ENCODE peak calls at places on chromosomes 4 and X, in eight cellular contexts. T, P, D, R, N, W, B and M are unnamed samples.

GRCh38 chr4:101349346-101350064 is 2.2 kb upstream of the PPP3CA start:
- DNase-seq in T (no peak), P (peak; percentile 64), D (peak; percentile 91), R (no peak), N (no peak), W (peak; percentile 35), B (no peak), M (peak; percentile 68)

GRCh38 chr4:185529413-185529812 is 5.9 kb downstream of the PDLIM3 start:
- DNase-seq in T (no peak), P (no peak), D (no peak), R (no peak), N (no peak), W (no peak), B (no peak), M (no peak)

GRCh38 chr4:3223346-3223745 is 25.6 kb upstream of the MSANTD1 start:
- DNase-seq in T (no peak), P (no peak), D (no peak), R (no peak), N (no peak), W (no peak), B (no peak), M (no peak)

GRCh38 chrX:114976321-114976720 is 41.1 kb downstream of the IL13RA2 start:
- DNase-seq in T (peak; percentile 9), P (peak; percentile 36), D (no peak), R (no peak), N (peak; percentile 44), W (peak; percentile 59), B (peak; percentile 21), M (peak; percentile 39)

GRCh38 chrX:132520213-132520612 is 31.4 kb upstream of the MBNL3 start:
- DNase-seq in T (no peak), P (no peak), D (no peak), R (no peak), N (no peak), W (no peak), B (no peak), M (no peak)

GRCh38 chr4:99723555-99724450 is 66.2 kb upstream of the C4orf54 start:
- DNase-seq in T (peak; percentile 31), P (peak; percentile 84), D (no peak), R (no peak), N (peak; percentile 49), W (peak; percentile 75), B (peak; percentile 10), M (peak; percentile 22)

GRCh38 chr4:184731056-184731455 is 2.8 kb downstream of the CENPU start:
- DNase-seq in T (no peak), P (no peak), D (no peak), R (no peak), N (no peak), W (no peak), B (no peak), M (no peak)

GRCh38 chr4:17347445-17347844 is 164.4 kb downstream of the QDPR start:
- DNase-seq in T (peak; percentile 13), P (peak; percentile 57), D (no peak), R (no peak), N (peak; percentile 59), W (peak; percentile 54), B (no peak), M (no peak)

GRCh38 chr4:129179276-129179675 is 83.3 kb downstream of the C4orf33 start:
- DNase-seq in T (no peak), P (no peak), D (no peak), R (no peak), N (no peak), W (no peak), B (no peak), M (no peak)

GRCh38 chr4:117421706-117422105 is 336.3 kb upstream of the TRAM1L1 start:
- DNase-seq in T (no peak), P (no peak), D (no peak), R (no peak), N (no peak), W (no peak), B (no peak), M (no peak)

GRCh38 chr4:123510666-123511065 is 114.1 kb downstream of the SPRY1 start:
- DNase-seq in T (no peak), P (no peak), D (no peak), R (no peak), N (no peak), W (no peak), B (no peak), M (no peak)

GRCh38 chr4:79682801-79683217 is 274.8 kb upstream of the GK2 start:
- DNase-seq in T (no peak), P (no peak), D (no peak), R (no peak), N (no peak), W (no peak), B (no peak), M (no peak)

GRCh38 chr4:78014889-78015886 is 41.9 kb upstream of the FRAS1 start:
- DNase-seq in T (no peak), P (no peak), D (no peak), R (no peak), N (no peak), W (no peak), B (no peak), M (peak; percentile 29)

GRCh38 chr4:106210021-106210420 is 106.0 kb downstream of the TBCK start:
- DNase-seq in T (no peak), P (no peak), D (no peak), R (no peak), N (no peak), W (no peak), B (no peak), M (no peak)

GRCh38 chr4:18167831-18168230 is 146.3 kb upstream of the LCORL start:
- DNase-seq in T (no peak), P (no peak), D (no peak), R (no peak), N (no peak), W (no peak), B (no peak), M (no peak)

GRCh38 chr4:182145360-182145905 is 97.8 kb upstream of the TENM3 start:
- DNase-seq in T (no peak), P (no peak), D (no peak), R (no peak), N (peak; percentile 35), W (peak; percentile 29), B (no peak), M (peak; percentile 21)

GRCh38 chr4:176902710-176903323 is 110.1 kb upstream of the VEGFC start:
- DNase-seq in T (no peak), P (peak; percentile 62), D (no peak), R (no peak), N (peak; percentile 94), W (peak; percentile 94), B (peak; percentile 88), M (peak; percentile 87)

GRCh38 chr4:114287079-114287696 is 307.7 kb upstream of the ARSJ start:
- DNase-seq in T (peak; percentile 5), P (no peak), D (no peak), R (no peak), N (no peak), W (no peak), B (no peak), M (no peak)

GRCh38 chrX:103628386-103629290 is at the start of gene TCEAL1:
- DNase-seq in T (peak; percentile 43), P (peak; percentile 40), D (peak; percentile 90), R (peak; percentile 35), N (peak; percentile 36), W (peak; percentile 42), B (no peak), M (no peak)

GRCh38 chr4:122706511-122706910 is 26.0 kb upstream of the BBS12 start:
- DNase-seq in T (no peak), P (no peak), D (no peak), R (no peak), N (no peak), W (no peak), B (no peak), M (no peak)

GRCh38 chrX:13764765-13765164 is 30.2 kb downstream of the OFD1 start:
- DNase-seq in T (no peak), P (peak; percentile 12), D (no peak), R (no peak), N (peak; percentile 17), W (peak; percentile 36), B (no peak), M (no peak)
- TF ChIP-seq CTCF in T (no peak), P (peak; percentile 11), D (no peak), R (no peak), N (peak; percentile 51), W (peak; percentile 3), B (no peak), M (no peak)

GRCh38 chr4:7721984-7722551 is 217.6 kb downstream of the AFAP1 start:
- DNase-seq in T (peak; percentile 30), P (peak; percentile 33), D (no peak), R (no peak), N (peak; percentile 47), W (no peak), B (no peak), M (no peak)
- TF ChIP-seq CTCF in T (peak; percentile 15), P (peak; percentile 33), D (no peak), R (no peak), N (peak; percentile 57), W (no peak), B (no peak), M (no peak)

DNA sequence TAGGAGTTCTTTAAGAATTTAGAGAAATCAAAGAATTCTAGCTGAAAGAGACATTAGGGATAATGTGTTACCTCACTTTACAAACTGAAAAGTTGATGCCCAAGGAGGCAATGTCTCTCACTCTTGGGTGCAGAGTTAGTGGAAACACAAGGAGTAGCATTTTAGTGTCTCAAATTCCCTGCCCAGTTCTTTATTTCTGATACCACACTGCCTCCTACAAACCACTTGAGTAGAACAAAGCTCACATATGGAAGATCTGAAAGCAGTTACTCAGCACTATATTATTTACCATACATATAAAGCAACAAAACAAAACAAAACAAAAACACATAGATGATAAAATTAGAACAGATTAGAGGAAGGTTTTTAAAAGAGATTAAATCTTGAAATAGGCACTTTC is 124.2 kb downstream of the REELD1 start:
- DNase-seq in T (no peak), P (peak; percentile 46), D (no peak), R (no peak), N (peak; percentile 43), W (peak; percentile 23), B (no peak), M (no peak)
- TF ChIP-seq CTCF in T (no peak), P (no peak), D (no peak), R (no peak), N (no peak), W (no peak), B (peak; percentile 6), M (no peak)

DNA sequence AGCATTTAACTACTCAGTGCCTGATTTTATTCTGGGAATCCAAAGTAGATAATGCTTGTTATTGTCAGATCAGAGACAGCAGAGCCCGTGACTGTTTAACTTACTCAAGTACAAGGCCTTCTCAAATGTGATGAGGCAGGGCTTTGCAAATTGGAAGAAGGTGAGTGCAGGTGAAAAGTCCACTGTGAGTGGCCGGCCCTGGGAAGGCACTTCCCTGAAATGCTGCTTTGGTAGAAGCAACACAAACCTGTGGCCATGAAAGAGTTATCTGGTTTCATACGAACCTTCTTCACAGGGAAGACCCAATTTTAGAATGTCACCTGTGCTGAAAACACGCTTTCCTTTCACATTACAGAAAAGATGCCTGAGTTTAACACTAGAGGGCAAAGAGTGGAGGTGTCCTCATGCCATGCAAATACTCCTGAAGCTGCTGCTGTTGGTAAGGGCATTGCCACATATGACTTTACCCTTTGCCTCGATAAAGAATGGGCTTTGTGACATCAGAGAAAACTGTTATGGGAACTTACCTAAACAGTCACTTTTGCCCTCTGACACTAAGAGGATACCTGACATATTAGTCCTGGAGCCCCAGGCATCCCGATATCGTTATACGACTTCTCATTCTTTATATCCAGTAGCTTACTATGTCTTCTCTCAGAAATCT is 8.0 kb downstream of the PPARGC1A start:
- DNase-seq in T (no peak), P (no peak), D (no peak), R (no peak), N (no peak), W (no peak), B (no peak), M (no peak)
- TF ChIP-seq CTCF in T (no peak), P (no peak), D (no peak), R (no peak), N (no peak), W (peak; percentile 4), B (no peak), M (no peak)

GRCh38 chr4:131430302-131430701 is 1718.8 kb upstream of the PCDH10 start:
- DNase-seq in T (peak; percentile 5), P (no peak), D (no peak), R (no peak), N (peak; percentile 0), W (no peak), B (no peak), M (no peak)
- TF ChIP-seq CTCF in T (no peak), P (no peak), D (no peak), R (no peak), N (no peak), W (no peak), B (no peak), M (no peak)